ENCODE peak calls at places on chromosomes 5 and 9, in four cellular contexts. One of them, this sample, is unnamed.

GRCh38 chr9:34684816-34685215 is 6.3 kb downstream of the CCL19 start:
- DNase-seq in CD8-positive, alpha-beta memory T cell: no peak
- DNase-seq in IMR-90: no peak
- DNase-seq in upper lobe of right lung: no peak
- DNase-seq in this sample: no peak

GRCh38 chr5:134975078-134975715 is 7.5 kb downstream of the CATSPER3 start:
- DNase-seq in IMR-90: peak; percentile 47
- DNase-seq in CD8-positive, alpha-beta memory T cell: no peak
- DNase-seq in upper lobe of right lung: no peak
- DNase-seq in this sample: no peak

GRCh38 chr5:134648425-134649162 is at the start of gene SEC24A:
- DNase-seq in CD8-positive, alpha-beta memory T cell: peak; percentile 88
- DNase-seq in upper lobe of right lung: peak; percentile 96
- DNase-seq in IMR-90: peak; percentile 87
- DNase-seq in this sample: peak; percentile 89

GRCh38 chr5:74543162-74543995 is 97.1 kb downstream of the ENC1 start:
- DNase-seq in CD8-positive, alpha-beta memory T cell: no peak
- DNase-seq in IMR-90: peak; percentile 80
- DNase-seq in upper lobe of right lung: no peak
- DNase-seq in this sample: no peak

GRCh38 chr5:143086851-143087637 is 316.4 kb downstream of the NR3C1 start:
- DNase-seq in IMR-90: peak; percentile 44
- DNase-seq in upper lobe of right lung: no peak
- DNase-seq in CD8-positive, alpha-beta memory T cell: no peak
- DNase-seq in this sample: no peak

GRCh38 chr9:95031711-95032461 is 285.6 kb downstream of the FANCC start:
- DNase-seq in IMR-90: no peak
- DNase-seq in upper lobe of right lung: peak; percentile 70
- DNase-seq in CD8-positive, alpha-beta memory T cell: no peak
- DNase-seq in this sample: no peak

GRCh38 chr5:84724181-84724580 is 339.5 kb upstream of the EDIL3 start:
- DNase-seq in CD8-positive, alpha-beta memory T cell: no peak
- DNase-seq in upper lobe of right lung: no peak
- DNase-seq in IMR-90: no peak
- DNase-seq in this sample: no peak

GRCh38 chr5:103031607-103032006 is 88.3 kb downstream of the GIN1 start:
- DNase-seq in upper lobe of right lung: no peak
- DNase-seq in IMR-90: no peak
- DNase-seq in CD8-positive, alpha-beta memory T cell: no peak
- DNase-seq in this sample: no peak

GRCh38 chr9:77714077-77714549 is 66.0 kb upstream of the GNA14 start:
- DNase-seq in CD8-positive, alpha-beta memory T cell: no peak
- DNase-seq in IMR-90: peak; percentile 38
- DNase-seq in upper lobe of right lung: no peak
- DNase-seq in this sample: no peak

GRCh38 chr9:37429441-37430285 is 7.2 kb downstream of the GRHPR start:
- DNase-seq in IMR-90: no peak
- DNase-seq in upper lobe of right lung: no peak
- DNase-seq in CD8-positive, alpha-beta memory T cell: no peak
- DNase-seq in this sample: no peak

GRCh38 chr9:122812736-122813135 is 12.8 kb downstream of the OR1K1 start:
- DNase-seq in CD8-positive, alpha-beta memory T cell: no peak
- DNase-seq in upper lobe of right lung: no peak
- DNase-seq in IMR-90: no peak
- DNase-seq in this sample: no peak

GRCh38 chr5:34039398-34040157 is 3.4 kb downstream of the C1QTNF3 start:
- DNase-seq in IMR-90: no peak
- DNase-seq in CD8-positive, alpha-beta memory T cell: no peak
- DNase-seq in upper lobe of right lung: no peak
- DNase-seq in this sample: no peak

GRCh38 chr5:93582677-93583524 is at the start of gene NR2F1:
- DNase-seq in CD8-positive, alpha-beta memory T cell: no peak
- DNase-seq in upper lobe of right lung: no peak
- DNase-seq in IMR-90: peak; percentile 99
- DNase-seq in this sample: no peak
- H3K27ac ChIP-seq in CD8-positive, alpha-beta memory T cell: no peak within 1 kb of the TSS
- H3K27ac ChIP-seq in upper lobe of right lung: peak within 1 kb of the TSS; percentile 84
- H3K27ac ChIP-seq in IMR-90: peak within 1 kb of the TSS; percentile 97
- H3K27ac ChIP-seq in this sample: no peak within 1 kb of the TSS

GRCh38 chr9:99076483-99077171 is 28.3 kb upstream of the TGFBR1 start:
- DNase-seq in CD8-positive, alpha-beta memory T cell: peak; percentile 57
- DNase-seq in upper lobe of right lung: no peak
- DNase-seq in IMR-90: no peak
- DNase-seq in this sample: peak; percentile 44

GRCh38 chr9:99075246-99075912 is 29.5 kb upstream of the TGFBR1 start:
- DNase-seq in IMR-90: peak; percentile 60
- DNase-seq in CD8-positive, alpha-beta memory T cell: no peak
- DNase-seq in upper lobe of right lung: no peak
- DNase-seq in this sample: no peak

GRCh38 chr9:99079542-99079941 is 25.4 kb upstream of the TGFBR1 start:
- DNase-seq in upper lobe of right lung: no peak
- DNase-seq in CD8-positive, alpha-beta memory T cell: no peak
- DNase-seq in IMR-90: no peak
- DNase-seq in this sample: no peak

GRCh38 chr9:99076030-99076429 is 28.9 kb upstream of the TGFBR1 start:
- DNase-seq in upper lobe of right lung: no peak
- DNase-seq in IMR-90: no peak
- DNase-seq in CD8-positive, alpha-beta memory T cell: no peak
- DNase-seq in this sample: no peak

GRCh38 chr9:99078731-99079130 is 26.2 kb upstream of the TGFBR1 start:
- DNase-seq in CD8-positive, alpha-beta memory T cell: no peak
- DNase-seq in upper lobe of right lung: no peak
- DNase-seq in IMR-90: no peak
- DNase-seq in this sample: no peak
- H3K27ac ChIP-seq in CD8-positive, alpha-beta memory T cell: no peak overlapping the region
- H3K27ac ChIP-seq in upper lobe of right lung: no peak overlapping the region
- H3K27ac ChIP-seq in IMR-90: no peak overlapping the region
- H3K27ac ChIP-seq in this sample: no peak overlapping the region

DNA sequence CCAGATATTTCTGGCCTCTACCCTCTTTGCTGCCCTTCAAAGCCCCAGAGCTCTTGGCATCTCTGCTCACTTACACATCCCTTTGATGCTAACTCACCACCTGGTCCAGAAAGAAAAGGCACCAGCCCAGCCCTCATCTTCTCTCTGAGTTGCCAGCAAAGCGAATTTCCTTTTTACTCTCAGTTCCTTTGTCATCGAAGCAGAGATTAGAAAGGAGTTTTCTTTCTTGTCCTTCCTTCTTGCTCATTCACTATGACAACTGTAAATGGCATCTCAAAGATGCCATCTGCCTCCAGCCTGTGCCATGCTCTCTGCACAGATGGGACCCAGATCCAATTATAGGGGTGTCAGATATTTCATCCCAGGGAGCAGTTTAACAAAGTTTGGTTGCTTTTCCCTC is 59.1 kb downstream of the SUSD1 start:
- DNase-seq in CD8-positive, alpha-beta memory T cell: no peak
- DNase-seq in IMR-90: no peak
- DNase-seq in upper lobe of right lung: no peak
- DNase-seq in this sample: no peak
- H3K27ac ChIP-seq in CD8-positive, alpha-beta memory T cell: no peak overlapping the region
- H3K27ac ChIP-seq in IMR-90: no peak overlapping the region
- H3K27ac ChIP-seq in upper lobe of right lung: no peak overlapping the region
- H3K27ac ChIP-seq in this sample: no peak overlapping the region

GRCh38 chr9:124283232-124283814 is 25.6 kb downstream of the NEK6 start:
- DNase-seq in IMR-90: no peak
- DNase-seq in CD8-positive, alpha-beta memory T cell: no peak
- DNase-seq in upper lobe of right lung: no peak
- DNase-seq in this sample: no peak
- H3K27ac ChIP-seq in IMR-90: peak overlapping the region; percentile 90
- H3K27ac ChIP-seq in CD8-positive, alpha-beta memory T cell: no peak overlapping the region
- H3K27ac ChIP-seq in upper lobe of right lung: peak overlapping the region; percentile 90
- H3K27ac ChIP-seq in this sample: no peak overlapping the region

GRCh38 chr5:20523099-20523498 is 535.1 kb upstream of the CDH18 start:
- DNase-seq in IMR-90: no peak
- DNase-seq in upper lobe of right lung: no peak
- DNase-seq in CD8-positive, alpha-beta memory T cell: no peak
- DNase-seq in this sample: no peak
- H3K27ac ChIP-seq in IMR-90: no peak overlapping the region
- H3K27ac ChIP-seq in upper lobe of right lung: no peak overlapping the region
- H3K27ac ChIP-seq in CD8-positive, alpha-beta memory T cell: no peak overlapping the region
- H3K27ac ChIP-seq in this sample: no peak overlapping the region

GRCh38 chr5:63831381-63831780 is 130.9 kb downstream of the HTR1A start:
- DNase-seq in CD8-positive, alpha-beta memory T cell: no peak
- DNase-seq in upper lobe of right lung: no peak
- DNase-seq in IMR-90: no peak
- DNase-seq in this sample: no peak
- H3K27ac ChIP-seq in CD8-positive, alpha-beta memory T cell: no peak overlapping the region
- H3K27ac ChIP-seq in upper lobe of right lung: no peak overlapping the region
- H3K27ac ChIP-seq in IMR-90: no peak overlapping the region
- H3K27ac ChIP-seq in this sample: no peak overlapping the region

GRCh38 chr5:14861123-14861757 is 10.3 kb downstream of the ANKH start:
- DNase-seq in CD8-positive, alpha-beta memory T cell: no peak
- DNase-seq in IMR-90: no peak
- DNase-seq in upper lobe of right lung: no peak
- DNase-seq in this sample: no peak
- H3K27ac ChIP-seq in CD8-positive, alpha-beta memory T cell: no peak overlapping the region
- H3K27ac ChIP-seq in IMR-90: no peak overlapping the region
- H3K27ac ChIP-seq in upper lobe of right lung: no peak overlapping the region
- H3K27ac ChIP-seq in this sample: no peak overlapping the region

GRCh38 chr9:137029058-137029922 is 1.3 kb upstream of the ABCA2 start:
- DNase-seq in IMR-90: peak; percentile 36
- DNase-seq in CD8-positive, alpha-beta memory T cell: peak; percentile 60
- DNase-seq in upper lobe of right lung: peak; percentile 89
- DNase-seq in this sample: peak; percentile 49
- H3K27ac ChIP-seq in IMR-90: no peak overlapping the region
- H3K27ac ChIP-seq in CD8-positive, alpha-beta memory T cell: peak overlapping the region; percentile 61
- H3K27ac ChIP-seq in upper lobe of right lung: peak overlapping the region; percentile 36
- H3K27ac ChIP-seq in this sample: peak overlapping the region; percentile 7